ENCODE peak calls at places on chromosomes 12 and 14, in seven cellular contexts. L is endodermal cell; P is SW 1271; R is stimulated activated CD4-positive, alpha-beta T cell treated with anti-CD3 and anti-CD28 coated beads, Interleukin-4, amount 100 ng/mL, for 4 hours; T is GM12892; Y is GM19239; M is activated T-cell treated with anti-CD3 and anti-CD28 coated beads for 4 hours. A is an unnamed sample.

GRCh38 chr14:103597623-103598372 is 31.2 kb upstream of the KLC1 start:
- DNase-seq in Y (no peak), P (no peak), T (no peak), R (no peak), L (no peak), M (no peak), A (no peak)

GRCh38 chr12:21618566-21618965 is 13.9 kb upstream of the GYS2 start:
- DNase-seq in R (no peak), L (no peak), T (no peak), M (no peak), P (no peak), Y (no peak), A (no peak)

GRCh38 chr12:63208956-63209355 is 58.0 kb upstream of the AVPR1A start:
- DNase-seq in Y (no peak), T (no peak), L (no peak), P (no peak), M (no peak), R (no peak), A (no peak)

GRCh38 chr14:70780396-70781075 is 28.8 kb downstream of the MAP3K9 start:
- DNase-seq in P (no peak), M (no peak), R (no peak), T (peak), Y (peak), L (no peak), A (peak)

GRCh38 chr12:116559330-116560080 is at the start of gene MAP1LC3B2:
- DNase-seq in M (peak), T (no peak), Y (peak), L (peak), R (peak), P (no peak), A (peak)

GRCh38 chr14:101858791-101859537 is 97.5 kb downstream of the PPP2R5C start:
- DNase-seq in Y (no peak), P (no peak), L (no peak), M (no peak), R (no peak), T (no peak), A (no peak)

GRCh38 chr12:107379852-107380567 is 286.7 kb upstream of the CRY1 start:
- DNase-seq in P (no peak), M (no peak), L (no peak), Y (no peak), T (no peak), R (no peak), A (no peak)

GRCh38 chr14:68947802-68948201 is 31.3 kb downstream of the ACTN1 start:
- DNase-seq in M (no peak), R (no peak), P (no peak), Y (no peak), L (no peak), T (no peak), A (no peak)

GRCh38 chr12:62347922-62348650 is 87.9 kb downstream of the USP15 start:
- DNase-seq in T (no peak), Y (no peak), L (no peak), R (no peak), M (no peak), P (no peak), A (no peak)

GRCh38 chr12:102347761-102348160 is 132.6 kb downstream of the IGF1 start:
- DNase-seq in T (no peak), P (no peak), Y (no peak), R (no peak), M (no peak), L (no peak), A (no peak)

GRCh38 chr14:84343637-84344036 is 1186.3 kb upstream of the FLRT2 start:
- DNase-seq in Y (no peak), M (no peak), T (no peak), R (no peak), L (no peak), P (no peak), A (no peak)

GRCh38 chr12:6551063-6551461 is 4.8 kb downstream of the IFFO1 start:
- DNase-seq in Y (no peak), P (no peak), M (no peak), R (no peak), T (no peak), L (no peak), A (peak)

GRCh38 chr12:46404225-46404631 is 31.7 kb upstream of the SLC38A2 start:
- DNase-seq in M (no peak), R (no peak), P (no peak), T (no peak), L (no peak), Y (no peak), A (no peak)

GRCh38 chr12:113955109-113955970 is 10.8 kb downstream of the RBM19 start:
- DNase-seq in T (no peak), Y (no peak), R (no peak), L (peak), P (peak), M (no peak), A (no peak)

A was measured in hippocampal formation.